ENCODE peak calls at places on chromosomes 7 and 10, in four cellular contexts. One of them, this sample, is unnamed.

GRCh38 chr7:158270856-158271413 is 316.7 kb downstream of the PTPRN2 start:
- DNase-seq in H1: no peak
- DNase-seq in GM12878: no peak
- DNase-seq in HepG2: no peak
- DNase-seq in this sample: no peak

GRCh38 chr7:4070214-4070613 is 611.9 kb upstream of the FOXK1 start:
- DNase-seq in H1: peak; percentile 26
- DNase-seq in GM12878: no peak
- DNase-seq in HepG2: no peak
- DNase-seq in this sample: no peak

GRCh38 chr10:79133386-79133785 is 64.6 kb downstream of the ZMIZ1 start:
- DNase-seq in H1: no peak
- DNase-seq in GM12878: no peak
- DNase-seq in HepG2: no peak
- DNase-seq in this sample: no peak

GRCh38 chr7:30562498-30562897 is 32.2 kb upstream of the GARS1 start:
- DNase-seq in H1: no peak
- DNase-seq in GM12878: no peak
- DNase-seq in HepG2: no peak
- DNase-seq in this sample: no peak

GRCh38 chr7:108014747-108015682 is 12.1 kb upstream of the LAMB1 start:
- DNase-seq in H1: no peak
- DNase-seq in GM12878: no peak
- DNase-seq in HepG2: peak; percentile 95
- DNase-seq in this sample: no peak

GRCh38 chr10:129440722-129441316 is 26.2 kb upstream of the MGMT start:
- DNase-seq in H1: no peak
- DNase-seq in GM12878: no peak
- DNase-seq in HepG2: no peak
- DNase-seq in this sample: no peak

GRCh38 chr10:61836888-61837747 is 64.4 kb upstream of the ARID5B start:
- DNase-seq in H1: no peak
- DNase-seq in GM12878: no peak
- DNase-seq in HepG2: peak; percentile 90
- DNase-seq in this sample: no peak

GRCh38 chr7:44184221-44184873 is 4.9 kb downstream of the GCK start:
- DNase-seq in H1: no peak
- DNase-seq in GM12878: no peak
- DNase-seq in HepG2: no peak
- DNase-seq in this sample: no peak

GRCh38 chr7:140649566-140650205 is 9.1 kb upstream of the DENND2A start:
- DNase-seq in H1: no peak
- DNase-seq in GM12878: no peak
- DNase-seq in HepG2: no peak
- DNase-seq in this sample: no peak

GRCh38 chr10:78692071-78692470 is 376.7 kb upstream of the ZMIZ1 start:
- DNase-seq in H1: no peak
- DNase-seq in GM12878: no peak
- DNase-seq in HepG2: no peak
- DNase-seq in this sample: no peak

GRCh38 chr7:47039899-47040298 is 542.0 kb downstream of the TNS3 start:
- DNase-seq in H1: no peak
- DNase-seq in GM12878: no peak
- DNase-seq in HepG2: no peak
- DNase-seq in this sample: no peak

GRCh38 chr7:155192961-155193640 is 104.6 kb upstream of the INSIG1 start:
- DNase-seq in H1: no peak
- DNase-seq in GM12878: no peak
- DNase-seq in HepG2: no peak
- DNase-seq in this sample: no peak

GRCh38 chr10:34580214-34580613 is 234.9 kb downstream of the PARD3 start:
- DNase-seq in H1: no peak
- DNase-seq in GM12878: no peak
- DNase-seq in HepG2: no peak
- DNase-seq in this sample: no peak

GRCh38 chr7:94366827-94367226 is 27.9 kb upstream of the COL1A2 start:
- DNase-seq in H1: no peak
- DNase-seq in GM12878: no peak
- DNase-seq in HepG2: no peak
- DNase-seq in this sample: no peak

GRCh38 chr10:1382711-1383110 is 326.5 kb downstream of the WDR37 start:
- DNase-seq in H1: peak; percentile 26
- DNase-seq in GM12878: no peak
- DNase-seq in HepG2: no peak
- DNase-seq in this sample: no peak

GRCh38 chr10:87870154-87870553 is 6.7 kb downstream of the PTEN start:
- DNase-seq in H1: no peak
- DNase-seq in GM12878: no peak
- DNase-seq in HepG2: no peak
- DNase-seq in this sample: no peak

GRCh38 chr7:104550362-104550761 is 222.0 kb downstream of the LHFPL3 start:
- DNase-seq in H1: no peak
- DNase-seq in GM12878: no peak
- DNase-seq in HepG2: no peak
- DNase-seq in this sample: no peak

GRCh38 chr7:44998153-44998871 is 1.7 kb upstream of the CCM2 start:
- DNase-seq in H1: no peak
- DNase-seq in GM12878: no peak
- DNase-seq in HepG2: no peak
- DNase-seq in this sample: no peak

GRCh38 chr10:123009105-123009805 is 449 bp downstream of the ACADSB start:
- DNase-seq in H1: no peak
- DNase-seq in GM12878: no peak
- DNase-seq in HepG2: no peak
- DNase-seq in this sample: no peak

GRCh38 chr7:91876391-91877133 is 3.9 kb downstream of the MTERF1 start:
- DNase-seq in H1: no peak
- DNase-seq in GM12878: no peak
- DNase-seq in HepG2: no peak
- DNase-seq in this sample: no peak

GRCh38 chr7:100879685-100880261 is 4.9 kb downstream of the SRRT start:
- DNase-seq in H1: no peak
- DNase-seq in GM12878: no peak
- DNase-seq in HepG2: no peak
- DNase-seq in this sample: no peak

GRCh38 chr7:116528008-116528789 is 3.4 kb downstream of the CAV1 start:
- DNase-seq in H1: no peak
- DNase-seq in GM12878: no peak
- DNase-seq in HepG2: no peak
- DNase-seq in this sample: no peak

GRCh38 chr7:142516038-142516501 is 233.2 kb upstream of the PRSS1 start:
- DNase-seq in H1: peak; percentile 56
- DNase-seq in GM12878: peak; percentile 17
- DNase-seq in HepG2: peak; percentile 55
- DNase-seq in this sample: peak; percentile 69

GRCh38 chr7:87154569-87154968 is 2.3 kb downstream of the DMTF1 start:
- DNase-seq in H1: no peak
- DNase-seq in GM12878: no peak
- DNase-seq in HepG2: no peak
- DNase-seq in this sample: no peak

GRCh38 chr7:100686822-100687211 is 7.2 kb downstream of the GIGYF1 start:
- DNase-seq in H1: no peak
- DNase-seq in GM12878: no peak
- DNase-seq in HepG2: no peak
- DNase-seq in this sample: no peak

GRCh38 chr7:97835296-97836138 is 36.7 kb downstream of the ASNS start:
- DNase-seq in H1: peak; percentile 83
- DNase-seq in GM12878: peak; percentile 9
- DNase-seq in HepG2: peak; percentile 53
- DNase-seq in this sample: peak; percentile 63

GRCh38 chr10:11430421-11431275 is 180.8 kb downstream of the USP6NL start:
- DNase-seq in H1: no peak
- DNase-seq in GM12878: no peak
- DNase-seq in HepG2: no peak
- DNase-seq in this sample: no peak

GRCh38 chr7:130489140-130489967 is 2.5 kb upstream of the MEST start:
- DNase-seq in H1: no peak
- DNase-seq in GM12878: no peak
- DNase-seq in HepG2: no peak
- DNase-seq in this sample: no peak

GRCh38 chr10:101250136-101250535 is 20.9 kb upstream of the LBX1 start:
- DNase-seq in H1: no peak
- DNase-seq in GM12878: no peak
- DNase-seq in HepG2: no peak
- DNase-seq in this sample: no peak

GRCh38 chr7:159006610-159007130 is 138.0 kb downstream of the VIPR2 start:
- DNase-seq in H1: no peak
- DNase-seq in GM12878: no peak
- DNase-seq in HepG2: no peak
- DNase-seq in this sample: no peak

GRCh38 chr10:82161264-82161663 is 286.3 kb downstream of the NRG3 start:
- DNase-seq in H1: no peak
- DNase-seq in GM12878: no peak
- DNase-seq in HepG2: no peak
- DNase-seq in this sample: no peak

GRCh38 chr10:125127986-125128385 is 32.4 kb downstream of the CTBP2 start:
- DNase-seq in H1: no peak
- DNase-seq in GM12878: no peak
- DNase-seq in HepG2: no peak
- DNase-seq in this sample: no peak

GRCh38 chr10:125129076-125129458 is 31.3 kb downstream of the CTBP2 start:
- DNase-seq in H1: no peak
- DNase-seq in GM12878: no peak
- DNase-seq in HepG2: no peak
- DNase-seq in this sample: no peak

GRCh38 chr10:125128397-125129075 is 31.8 kb downstream of the CTBP2 start:
- DNase-seq in H1: no peak
- DNase-seq in GM12878: no peak
- DNase-seq in HepG2: no peak
- DNase-seq in this sample: no peak

GRCh38 chr10:125125951-125126735 is 34.2 kb downstream of the CTBP2 start:
- DNase-seq in H1: no peak
- DNase-seq in GM12878: no peak
- DNase-seq in HepG2: no peak
- DNase-seq in this sample: no peak

DNA sequence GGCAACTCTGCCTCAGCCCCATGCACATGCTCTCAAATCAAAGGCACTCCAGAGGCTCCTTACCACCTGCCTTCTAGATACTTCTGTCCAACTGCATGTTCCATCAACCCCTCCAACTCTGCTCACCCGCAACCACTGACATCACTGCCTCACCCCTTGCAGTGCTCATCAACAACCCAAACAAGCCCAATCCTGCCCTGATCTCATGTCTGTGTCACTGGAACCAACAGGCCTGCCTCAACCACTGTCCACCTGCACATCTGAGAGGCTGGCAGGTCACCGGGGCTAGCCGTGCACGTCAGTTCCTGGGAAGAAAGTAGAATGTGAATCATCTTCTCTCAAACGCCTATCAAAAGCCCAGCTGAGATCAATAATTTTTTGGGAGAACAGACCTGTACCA is 33.3 kb downstream of the CTBP2 start:
- DNase-seq in H1: no peak
- DNase-seq in GM12878: no peak
- DNase-seq in HepG2: no peak
- DNase-seq in this sample: no peak
- TF ChIP-seq ZNF274 in H1: no peak
- TF ChIP-seq ZNF274 in GM12878: no peak
- TF ChIP-seq ZNF274 in HepG2: no peak
- TF ChIP-seq ZNF274 in this sample: no peak

DNA sequence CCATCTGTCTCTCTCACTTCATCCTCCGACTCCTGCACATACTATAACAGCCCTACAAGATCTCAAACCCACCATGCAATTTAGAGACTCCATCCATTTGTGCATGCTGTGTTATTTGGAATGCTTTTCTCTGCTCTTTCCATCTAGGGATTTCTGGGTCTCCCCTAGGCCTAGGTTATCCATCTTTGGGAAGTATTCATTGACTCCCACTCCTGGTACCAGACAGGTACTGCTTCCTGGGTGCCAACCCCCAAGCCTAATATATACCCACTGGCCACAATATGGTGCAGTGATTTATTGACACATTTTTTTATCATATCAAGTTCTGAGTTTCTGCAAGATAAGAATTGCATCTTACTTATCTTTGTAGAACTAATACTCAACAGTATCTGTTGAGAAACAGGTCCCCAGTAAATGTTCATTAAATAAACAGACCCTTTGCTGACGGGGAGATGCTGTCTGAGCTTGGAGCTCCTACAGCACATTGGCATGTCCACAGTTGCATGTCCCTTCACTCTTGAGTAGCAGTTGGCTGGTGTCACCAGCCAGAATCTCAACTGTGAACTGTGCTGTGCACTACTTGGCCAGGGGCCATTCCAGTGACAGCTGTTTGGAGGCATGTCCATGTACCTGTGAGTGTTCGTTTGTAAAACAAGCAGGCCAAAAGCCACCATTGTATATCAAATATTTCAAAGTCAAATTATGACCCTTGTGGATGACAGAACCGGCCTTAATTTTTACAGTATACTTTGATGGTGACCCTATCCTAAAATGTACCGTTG is 223.3 kb upstream of the NFE2L3 start:
- DNase-seq in H1: no peak
- DNase-seq in GM12878: no peak
- DNase-seq in HepG2: no peak
- DNase-seq in this sample: no peak
- TF ChIP-seq SUZ12 in H1: no peak
- TF ChIP-seq SUZ12 in GM12878: no peak
- TF ChIP-seq SUZ12 in HepG2: no peak
- TF ChIP-seq SUZ12 in this sample: no peak

GRCh38 chr10:43155716-43156115 is 17.5 kb downstream of the CSGALNACT2 start:
- DNase-seq in H1: no peak
- DNase-seq in GM12878: no peak
- DNase-seq in HepG2: no peak
- DNase-seq in this sample: no peak

GRCh38 chr10:43156590-43157340 is 18.5 kb downstream of the CSGALNACT2 start:
- DNase-seq in H1: no peak
- DNase-seq in GM12878: no peak
- DNase-seq in HepG2: no peak
- DNase-seq in this sample: no peak

GRCh38 chr10:43160919-43161251 is 22.6 kb downstream of the CSGALNACT2 start:
- DNase-seq in H1: no peak
- DNase-seq in GM12878: no peak
- DNase-seq in HepG2: no peak
- DNase-seq in this sample: no peak

GRCh38 chr10:43162604-43163003 is 24.4 kb downstream of the CSGALNACT2 start:
- DNase-seq in H1: no peak
- DNase-seq in GM12878: no peak
- DNase-seq in HepG2: no peak
- DNase-seq in this sample: no peak

GRCh38 chr10:43160067-43160918 is 22.0 kb downstream of the CSGALNACT2 start:
- DNase-seq in H1: no peak
- DNase-seq in GM12878: no peak
- DNase-seq in HepG2: no peak
- DNase-seq in this sample: no peak
- TF ChIP-seq ZNF274 in H1: no peak
- TF ChIP-seq ZNF274 in GM12878: no peak
- TF ChIP-seq ZNF274 in HepG2: no peak
- TF ChIP-seq ZNF274 in this sample: no peak

DNA sequence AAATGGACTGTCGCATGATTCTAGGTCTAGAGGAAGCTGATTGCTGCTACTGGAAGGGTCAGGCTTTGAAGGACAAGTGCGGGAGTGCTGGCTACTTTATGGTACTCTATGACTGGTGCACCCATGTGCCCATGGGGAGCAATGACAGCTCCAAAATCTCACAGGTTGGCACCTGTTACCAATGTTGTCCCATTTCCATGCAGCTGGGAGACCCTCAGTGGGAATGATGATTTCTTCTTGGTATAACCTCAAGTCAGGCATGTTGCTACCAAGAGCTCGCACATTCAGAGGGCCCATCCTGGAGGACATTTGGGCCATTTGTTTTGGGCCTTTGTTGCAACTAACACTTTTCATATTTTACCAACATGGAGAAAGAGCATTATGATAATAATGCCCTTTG is 174.4 kb downstream of the PRKCQ start:
- DNase-seq in H1: no peak
- DNase-seq in GM12878: no peak
- DNase-seq in HepG2: no peak
- DNase-seq in this sample: no peak
- TF ChIP-seq SUZ12 in H1: no peak
- TF ChIP-seq SUZ12 in GM12878: no peak
- TF ChIP-seq SUZ12 in HepG2: no peak
- TF ChIP-seq SUZ12 in this sample: no peak